ENCODE peak calls at places on chromosome 16, in nine cellular contexts. W is tibial artery, U is LNCaP clone FGC, E is MCF 10A, B is GM12865, I is endodermal cell, D is upper lobe of right lung, X is RWPE1, Z is thoracic aorta. N is an unnamed sample.

GRCh38 chr16:17469011-17469741 is 1.6 kb downstream of the XYLT1 start:
- DNase-seq in E (no peak), I (peak), X (no peak), Z (no peak), W (peak), D (no peak), U (no peak), B (no peak), N (no peak)

GRCh38 chr16:16857603-16858283 is 478.8 kb downstream of the NPIPA7 start:
- DNase-seq in X (no peak), B (no peak), D (no peak), W (no peak), Z (no peak), I (peak), U (no peak), E (no peak), N (no peak)

GRCh38 chr16:56985288-56985961 is 3.9 kb upstream of the NLRC5 start:
- DNase-seq in B (no peak), I (peak), W (peak), Z (peak), X (peak), E (peak), U (no peak), D (no peak), N (no peak)

GRCh38 chr16:14354561-14355351 is 275.3 kb downstream of the PARN start:
- DNase-seq in Z (no peak), X (no peak), E (no peak), I (no peak), D (no peak), W (no peak), U (no peak), B (peak), N (no peak)

GRCh38 chr16:50153648-50154368 is 702 bp downstream of the TENT4B start:
- DNase-seq in E (no peak), D (peak), W (no peak), B (peak), I (peak), X (peak), U (no peak), Z (no peak), N (peak)

GRCh38 chr16:88116121-88116900 is 165.1 kb downstream of the BANP start:
- DNase-seq in X (no peak), B (no peak), Z (no peak), W (no peak), I (no peak), U (no peak), D (no peak), E (no peak), N (no peak)

GRCh38 chr16:27426423-27427408 is 24.7 kb downstream of the IL21R start:
- DNase-seq in X (peak), W (peak), E (peak), Z (no peak), B (peak), D (peak), U (no peak), I (no peak), N (peak)

GRCh38 chr16:10828851-10829331 is 10.3 kb upstream of the TVP23A start:
- DNase-seq in Z (peak), B (no peak), W (peak), U (peak), D (peak), X (peak), I (peak), E (peak), N (no peak)

GRCh38 chr16:74736531-74737157 is 36.0 kb upstream of the MLKL start:
- DNase-seq in B (no peak), U (no peak), E (no peak), W (no peak), X (no peak), I (peak), D (no peak), Z (no peak), N (no peak)

GRCh38 chr16:23334421-23334853 is 32.3 kb downstream of the SCNN1B start:
- DNase-seq in Z (no peak), X (no peak), I (no peak), E (no peak), U (no peak), D (no peak), W (no peak), B (peak), N (no peak)

GRCh38 chr16:89560413-89561194 is at the start of gene RPL13:
- DNase-seq in X (peak), E (peak), D (peak), U (peak), B (peak), I (peak), W (peak), Z (peak), N (peak)

GRCh38 chr16:87543436-87544191 is 50.8 kb upstream of the ZCCHC14 start:
- DNase-seq in Z (no peak), I (no peak), U (no peak), D (no peak), X (no peak), W (no peak), E (no peak), B (no peak), N (no peak)

GRCh38 chr16:26442333-26442732 is 624.4 kb upstream of the C16orf82 start:
- DNase-seq in U (no peak), E (no peak), D (no peak), B (no peak), W (no peak), X (no peak), I (no peak), Z (no peak), N (no peak)

GRCh38 chr16:54633943-54634362 is 296.7 kb upstream of the IRX5 start:
- DNase-seq in E (peak), D (no peak), U (no peak), B (no peak), X (peak), Z (peak), W (peak), I (peak), N (no peak)

GRCh38 chr16:25367773-25368172 is 110.1 kb upstream of the ZKSCAN2 start:
- DNase-seq in Z (no peak), D (no peak), I (no peak), B (no peak), X (no peak), U (no peak), W (no peak), E (no peak), N (no peak)

GRCh38 chr16:50478773-50479149 is 69.4 kb upstream of the NKD1 start:
- DNase-seq in D (no peak), Z (no peak), W (no peak), E (peak), X (no peak), U (no peak), I (no peak), B (no peak), N (no peak)

GRCh38 chr16:30533748-30534367 is 800 bp downstream of the ZNF747 start:
- DNase-seq in W (no peak), Z (no peak), I (peak), B (no peak), E (no peak), D (no peak), X (peak), U (no peak), N (no peak)

GRCh38 chr16:84033251-84034195 is 9.1 kb downstream of the SLC38A8 start:
- DNase-seq in D (no peak), I (no peak), E (no peak), X (no peak), B (no peak), U (no peak), Z (no peak), W (no peak), N (no peak)

GRCh38 chr16:24984903-24985675 is 30.1 kb downstream of the ARHGAP17 start:
- DNase-seq in W (no peak), B (no peak), X (no peak), E (no peak), D (no peak), I (no peak), Z (no peak), U (no peak), N (no peak)

GRCh38 chr16:25174285-25174684 is 42.5 kb upstream of the AQP8 start:
- DNase-seq in U (no peak), E (no peak), X (no peak), W (no peak), B (no peak), D (no peak), I (no peak), Z (no peak), N (no peak)

GRCh38 chr16:27806388-27806787 is 256.4 kb downstream of the KATNIP start:
- DNase-seq in Z (no peak), B (no peak), X (no peak), U (no peak), D (no peak), E (no peak), W (no peak), I (no peak), N (no peak)

GRCh38 chr16:86931410-86931941 is 353.1 kb downstream of the FOXL1 start:
- DNase-seq in I (no peak), D (no peak), X (peak), B (no peak), U (no peak), E (peak), W (peak), Z (peak), N (no peak)

GRCh38 chr16:15548482-15548891 is 94.5 kb downstream of the MARF1 start:
- DNase-seq in W (no peak), D (no peak), E (no peak), U (no peak), X (no peak), I (peak), Z (no peak), B (no peak), N (no peak)

GRCh38 chr16:57801856-57802634 is at the start of gene KIFC3:
- DNase-seq in I (peak), X (peak), E (peak), U (no peak), W (peak), Z (peak), D (peak), B (peak), N (no peak)

GRCh38 chr16:77212736-77213541 is 13.7 kb downstream of the SYCE1L start:
- DNase-seq in D (peak), E (peak), X (peak), W (no peak), I (peak), U (no peak), B (peak), Z (no peak), N (no peak)

GRCh38 chr16:71214771-71215381 is 15.6 kb downstream of the HYDIN start:
- DNase-seq in U (no peak), W (no peak), I (no peak), E (peak), D (no peak), B (peak), X (peak), Z (no peak), N (no peak)
- TF ChIP-seq CTCF in U (peak), W (no peak), I (peak), E (peak), D (peak), B (peak), X (no peak), Z (no peak), N (no peak)

GRCh38 chr16:3092501-3092991 is 6.5 kb downstream of the ZSCAN10 start:
- DNase-seq in W (no peak), I (no peak), U (no peak), E (no peak), X (no peak), B (no peak), Z (no peak), D (no peak), N (no peak)

GRCh38 chr16:3096362-3096761 is 2.7 kb downstream of the ZSCAN10 start:
- DNase-seq in Z (no peak), X (no peak), I (no peak), B (no peak), D (no peak), E (no peak), W (no peak), U (no peak), N (no peak)

GRCh38 chr16:3095869-3096268 is 3.2 kb downstream of the ZSCAN10 start:
- DNase-seq in D (no peak), U (no peak), W (no peak), E (peak), Z (no peak), X (no peak), B (peak), I (peak), N (no peak)

GRCh38 chr16:3097266-3097665 is 1.8 kb downstream of the ZSCAN10 start:
- DNase-seq in E (no peak), W (no peak), Z (no peak), U (no peak), D (no peak), I (peak), X (no peak), B (no peak), N (no peak)

DNA sequence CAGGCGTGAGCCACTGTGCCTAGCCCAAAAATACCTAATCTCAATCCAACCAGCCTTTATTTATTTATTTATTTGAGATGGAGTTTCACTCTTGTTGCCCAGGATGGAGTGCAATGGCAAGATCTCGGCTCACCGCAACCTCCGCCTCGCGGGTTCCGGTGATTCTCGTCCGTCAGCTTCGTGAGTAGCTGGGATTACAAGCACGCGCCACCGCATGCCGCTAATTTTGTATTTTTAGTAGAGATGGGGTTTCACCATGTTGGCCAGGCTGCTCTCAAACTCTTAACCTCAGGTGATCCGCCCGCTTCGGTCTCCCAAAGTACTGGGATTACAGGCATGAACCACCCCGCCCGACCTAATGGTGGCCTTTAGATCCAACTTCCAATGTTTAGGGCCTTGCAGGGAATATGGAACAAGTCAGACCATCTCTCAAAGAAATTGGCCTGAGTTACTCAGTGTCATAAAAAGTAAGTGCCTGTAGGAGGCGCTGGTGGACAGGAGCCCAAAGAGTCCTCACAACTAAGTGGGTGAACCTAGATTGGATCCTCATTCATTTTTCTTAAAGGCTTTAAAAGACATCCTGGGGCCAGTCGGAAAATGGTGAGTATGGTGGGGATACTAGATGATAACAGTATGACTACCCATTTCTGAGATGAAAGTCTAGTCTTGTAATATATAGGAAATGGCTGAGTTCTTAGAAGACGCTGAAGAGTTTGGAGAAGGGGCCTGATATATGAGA is 4.6 kb downstream of the ZSCAN10 start:
- DNase-seq in B (peak), U (no peak), X (no peak), Z (no peak), I (peak), E (peak), D (no peak), W (no peak), N (no peak)
- TF ChIP-seq CTCF in B (peak), U (peak), X (peak), Z (no peak), I (peak), E (peak), D (peak), W (no peak), N (peak)

GRCh38 chr16:85514295-85514600 is 98.9 kb upstream of the GSE1 start:
- DNase-seq in X (no peak), D (peak), E (no peak), Z (peak), U (no peak), I (peak), W (no peak), B (no peak), N (no peak)
- TF ChIP-seq CTCF in X (no peak), D (no peak), E (no peak), Z (no peak), U (no peak), I (no peak), W (peak), B (no peak), N (no peak)

GRCh38 chr16:4693296-4693955 is at the start of gene NUDT16L1:
- DNase-seq in D (peak), U (peak), Z (peak), E (peak), W (peak), X (peak), B (peak), I (peak), N (peak)
- TF ChIP-seq CTCF in D (peak), U (no peak), Z (peak), E (no peak), W (no peak), X (no peak), B (peak), I (peak), N (no peak)

DNA sequence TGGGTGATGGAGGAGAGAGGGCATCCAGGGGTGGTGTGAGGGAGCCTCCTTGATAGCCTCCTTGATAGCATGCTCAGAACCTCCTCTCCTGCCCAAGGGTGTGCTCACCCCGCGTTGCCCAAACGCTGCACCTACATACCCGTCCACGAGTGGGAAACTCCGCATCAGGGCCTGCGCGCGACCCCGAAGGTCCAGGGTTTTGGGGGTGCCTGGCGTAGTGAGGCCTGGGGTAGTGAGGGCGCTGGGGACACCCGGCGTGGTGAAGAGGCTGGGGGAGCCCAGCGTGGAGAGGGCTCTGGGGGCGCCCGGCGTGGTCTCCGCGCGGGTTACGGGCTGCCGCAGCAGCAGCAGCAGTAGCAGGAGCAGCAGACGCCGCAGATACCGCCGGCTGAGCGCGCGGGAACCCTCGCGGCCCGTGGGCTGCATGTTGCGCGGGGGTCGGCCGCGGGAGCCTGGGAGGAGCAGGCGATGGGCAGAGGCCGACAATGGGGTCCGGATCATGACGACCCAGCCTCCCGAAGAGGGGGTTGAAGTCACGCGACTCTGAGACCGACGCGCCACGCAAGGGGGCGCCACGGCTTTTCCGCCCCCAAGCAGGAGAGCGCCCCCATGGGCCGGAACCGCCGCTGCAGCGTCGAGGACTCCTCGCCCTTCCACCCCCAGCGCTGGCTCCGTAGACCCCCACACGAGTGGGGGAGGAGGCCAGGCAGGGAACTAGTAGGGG is at the start of gene DPEP3:
- DNase-seq in W (no peak), U (no peak), D (no peak), Z (no peak), B (no peak), X (no peak), E (no peak), I (peak), N (no peak)
- TF ChIP-seq CTCF in W (no peak), U (no peak), D (peak), Z (no peak), B (no peak), X (no peak), E (no peak), I (peak), N (no peak)

GRCh38 chr16:8908779-8909468 is 26.8 kb downstream of the LITAFD start:
- DNase-seq in D (no peak), B (no peak), I (no peak), W (no peak), Z (no peak), X (no peak), E (peak), U (no peak), N (no peak)

GRCh38 chr16:8905168-8905762 is 23.1 kb downstream of the LITAFD start:
- DNase-seq in X (no peak), U (no peak), Z (no peak), W (no peak), B (peak), E (peak), I (no peak), D (no peak), N (no peak)

GRCh38 chr16:8904018-8904430 is 21.9 kb downstream of the LITAFD start:
- DNase-seq in I (no peak), Z (no peak), X (no peak), U (no peak), B (no peak), D (no peak), E (no peak), W (no peak), N (no peak)

GRCh38 chr16:8907096-8907495 is 24.9 kb downstream of the LITAFD start:
- DNase-seq in Z (no peak), X (no peak), U (no peak), D (no peak), B (no peak), E (no peak), I (no peak), W (no peak), N (no peak)

GRCh38 chr16:8905795-8906591 is 23.8 kb downstream of the LITAFD start:
- DNase-seq in X (no peak), U (no peak), B (no peak), E (no peak), D (no peak), I (peak), W (no peak), Z (no peak), N (no peak)
- TF ChIP-seq CTCF in X (no peak), U (no peak), B (peak), E (peak), D (peak), I (peak), W (no peak), Z (no peak), N (peak)

GRCh38 chr16:537415-538335 is 10.2 kb downstream of the CAPN15 start:
- DNase-seq in I (no peak), E (no peak), X (no peak), U (no peak), W (no peak), D (no peak), B (no peak), Z (no peak), N (no peak)
- TF ChIP-seq CTCF in I (peak), E (no peak), X (no peak), U (no peak), W (no peak), D (no peak), B (no peak), Z (no peak), N (peak)